ENCODE peak calls at places on chromosome 16, in ten cellular contexts. M is tibial artery; N is H9; D is breast epithelium; L is uterus; V is IMR-90; R is osteoblast; P is DND-41; E is GM23338; A is CD4-positive, alpha-beta T cell. W is an unnamed sample.

GRCh38 chr16:56603589-56603988 is 4.8 kb upstream of the MT2A start:
- DNase-seq in A (no peak), M (no peak), L (no peak), P (peak), E (peak), R (no peak), D (peak), N (peak), V (peak), W (no peak)

GRCh38 chr16:57000271-57001025 is 11.1 kb downstream of the NLRC5 start:
- DNase-seq in M (peak), E (no peak), P (no peak), D (no peak), A (no peak), R (peak), V (peak), L (peak), N (no peak), W (peak)

GRCh38 chr16:72924487-72924886 is 123.4 kb downstream of the ZFHX3 start:
- DNase-seq in A (no peak), N (no peak), E (no peak), M (no peak), R (no peak), D (no peak), L (no peak), P (no peak), V (no peak), W (no peak)

GRCh38 chr16:14640538-14640937 is 7.8 kb downstream of the BFAR start:
- DNase-seq in E (no peak), V (no peak), P (no peak), R (no peak), N (no peak), L (no peak), A (no peak), D (no peak), M (no peak), W (no peak)

GRCh38 chr16:57739756-57740422 is 4.3 kb downstream of the KATNB1 start:
- DNase-seq in V (no peak), M (no peak), N (no peak), E (no peak), R (peak), L (no peak), A (no peak), P (no peak), D (no peak), W (no peak)

GRCh38 chr16:58020628-58021521 is 4.7 kb upstream of the MMP15 start:
- DNase-seq in V (peak), E (peak), M (no peak), L (peak), N (no peak), A (peak), P (peak), R (peak), D (no peak), W (no peak)

GRCh38 chr16:87602005-87602790 is at the start of gene JPH3:
- DNase-seq in A (no peak), M (no peak), E (peak), V (no peak), R (peak), L (no peak), P (no peak), D (no peak), N (peak), W (no peak)

GRCh38 chr16:84864266-84864955 is 44.6 kb downstream of the CRISPLD2 start:
- DNase-seq in M (no peak), R (peak), L (no peak), A (no peak), E (no peak), N (no peak), D (no peak), P (no peak), V (no peak), W (no peak)

GRCh38 chr16:69626256-69626655 is 60.5 kb downstream of the NFAT5 start:
- DNase-seq in M (no peak), A (no peak), P (no peak), V (peak), L (no peak), E (no peak), N (no peak), D (no peak), R (peak), W (no peak)

GRCh38 chr16:74813109-74813641 is 38.6 kb upstream of the FA2H start:
- DNase-seq in R (peak), E (peak), L (peak), D (peak), A (peak), N (peak), P (peak), M (peak), V (peak), W (peak)

GRCh38 chr16:67673712-67674580 is 7.3 kb downstream of the C16orf86 start:
- DNase-seq in D (peak), M (peak), N (no peak), L (peak), E (no peak), P (no peak), R (peak), V (no peak), A (no peak), W (peak)

GRCh38 chr16:56742030-56742984 is 12.4 kb downstream of the NUP93 start:
- DNase-seq in M (no peak), D (no peak), N (no peak), V (peak), L (no peak), R (peak), E (no peak), A (no peak), P (no peak), W (no peak)

GRCh38 chr16:30805370-30806169 is 18.6 kb upstream of the ZNF629 start:
- DNase-seq in L (peak), P (no peak), V (peak), M (peak), E (peak), N (peak), D (peak), A (peak), R (peak), W (peak)

GRCh38 chr16:88370365-88370764 is 12.4 kb upstream of the ZNF469 start:
- DNase-seq in V (no peak), E (no peak), R (peak), L (peak), M (peak), D (no peak), P (no peak), A (no peak), N (no peak), W (peak)

DNA sequence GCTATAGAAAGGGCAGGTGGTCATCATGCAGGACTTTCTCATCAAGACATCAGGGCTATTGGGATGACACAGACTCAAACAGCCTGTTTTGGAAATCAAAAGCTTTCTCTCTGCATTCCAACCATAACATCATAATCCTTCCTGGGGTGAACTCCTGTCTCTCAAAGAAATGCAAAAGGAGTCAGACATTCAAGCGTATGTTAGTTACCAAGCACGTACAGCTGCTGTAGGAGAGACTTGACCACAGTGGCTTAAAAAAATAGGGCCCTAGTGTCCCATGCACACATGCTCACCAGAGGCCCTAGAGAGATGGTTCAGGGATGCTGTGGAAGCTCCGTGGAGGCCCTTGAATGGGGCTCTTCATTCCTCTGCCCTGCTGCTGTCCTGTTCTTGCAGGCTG is 24.6 kb upstream of the FOXF1 start:
- DNase-seq in V (no peak), R (no peak), N (no peak), M (no peak), P (no peak), A (no peak), L (no peak), D (no peak), E (no peak), W (no peak)
- H3K27ac ChIP-seq in V (no peak), R (no peak), N (no peak), M (no peak), P (no peak), A (no peak), L (no peak), D (no peak), E (no peak), W (no peak)

GRCh38 chr16:70712359-70712758 is 26.5 kb upstream of the MTSS2 start:
- DNase-seq in R (no peak), A (no peak), D (no peak), N (no peak), L (no peak), P (no peak), V (no peak), E (no peak), M (no peak), W (no peak)
- H3K27ac ChIP-seq in R (no peak), A (no peak), D (no peak), N (no peak), L (peak), P (no peak), V (no peak), E (no peak), M (no peak), W (no peak)

GRCh38 chr16:4309102-4309832 is 6.6 kb upstream of the GLIS2 start:
- DNase-seq in D (no peak), P (no peak), M (no peak), V (no peak), L (no peak), N (peak), A (no peak), E (no peak), R (peak), W (no peak)
- H3K27ac ChIP-seq in D (no peak), P (no peak), M (peak), V (no peak), L (no peak), N (no peak), A (no peak), E (peak), R (peak), W (no peak)

DNA sequence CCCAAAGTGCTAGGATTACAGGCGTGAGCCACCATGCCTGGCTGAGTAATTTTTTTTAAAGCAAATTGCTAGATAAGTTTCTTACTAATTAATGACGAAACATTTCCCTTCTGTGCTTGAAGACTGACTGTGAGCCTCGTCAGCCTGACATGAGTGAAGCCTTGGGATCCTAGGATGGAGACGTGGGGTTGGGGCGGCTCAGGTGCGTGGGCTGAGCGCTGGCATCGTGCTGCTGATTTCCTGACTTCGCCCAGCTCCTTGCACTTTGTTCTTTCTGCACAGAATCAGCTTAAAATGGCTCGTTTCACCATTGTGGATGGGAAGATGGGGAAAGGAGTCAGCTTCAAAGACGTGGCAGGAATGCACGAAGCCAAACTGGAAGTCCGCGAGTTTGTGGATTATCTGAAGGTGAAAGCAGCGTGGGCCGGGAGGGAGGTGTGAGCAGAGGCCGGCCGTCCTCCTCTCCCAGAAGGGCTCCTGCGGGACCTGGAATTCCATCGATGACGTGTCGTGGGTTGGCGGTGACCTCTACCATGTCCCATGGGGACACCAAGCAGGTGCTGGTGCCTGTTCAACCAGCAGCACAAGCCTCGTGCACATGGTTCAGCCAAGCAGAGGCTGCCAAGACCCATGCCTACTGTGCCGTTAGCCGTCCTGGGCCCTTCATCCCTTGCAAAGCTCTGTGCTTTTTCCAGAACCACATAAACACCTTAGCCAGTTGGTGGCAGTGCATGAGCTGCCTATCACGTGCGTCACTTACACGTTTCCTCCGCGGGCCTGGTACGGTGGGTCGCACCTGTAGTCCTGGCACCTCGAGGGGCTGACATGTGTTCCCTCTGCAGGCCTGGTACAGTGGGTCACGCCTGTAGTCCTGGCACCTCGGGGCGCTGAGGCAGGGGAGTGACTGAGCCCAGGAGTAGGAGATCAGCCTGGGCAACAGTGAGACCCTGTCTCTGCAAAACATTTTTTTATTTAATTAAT is 22.5 kb downstream of the SPG7 start:
- DNase-seq in L (no peak), V (no peak), M (no peak), P (no peak), A (no peak), N (no peak), D (no peak), R (peak), E (no peak), W (no peak)
- H3K27ac ChIP-seq in L (no peak), V (no peak), M (no peak), P (no peak), A (no peak), N (no peak), D (no peak), R (no peak), E (no peak), W (no peak)

DNA sequence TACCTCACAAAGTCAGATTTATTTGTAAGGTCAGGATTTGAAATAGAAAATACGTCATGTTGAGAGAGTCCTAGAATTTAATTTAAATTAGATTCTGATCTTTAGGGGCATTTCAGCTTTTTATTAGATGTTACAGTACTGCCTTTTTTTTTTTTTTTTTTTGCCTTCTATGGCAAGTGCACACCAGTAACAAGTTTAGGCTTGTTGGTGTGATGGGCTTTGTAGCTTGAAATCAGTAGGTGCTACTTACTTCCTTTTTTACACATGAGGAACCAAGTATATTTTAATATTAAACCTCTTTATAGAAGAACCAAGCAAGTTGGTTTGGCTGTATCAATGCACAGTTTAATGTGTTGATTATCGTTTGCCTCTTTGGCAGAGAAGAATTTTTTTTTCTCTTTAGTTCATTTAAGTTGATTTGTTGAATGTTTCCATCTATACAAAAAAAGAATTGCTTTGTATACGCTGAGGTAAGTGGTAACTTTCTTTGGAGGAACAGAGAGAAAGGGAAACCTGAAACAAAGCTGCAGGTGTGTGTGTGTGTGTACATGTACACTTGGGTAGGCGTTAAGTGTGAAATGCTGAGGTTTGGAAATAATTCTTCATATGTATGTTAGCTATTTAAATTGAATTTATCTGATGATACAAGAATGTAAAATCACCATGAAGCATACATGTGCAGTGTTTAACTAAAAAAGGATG is 15.7 kb downstream of the RBL2 start:
- DNase-seq in N (no peak), M (no peak), P (no peak), R (no peak), E (no peak), D (no peak), L (no peak), A (no peak), V (no peak), W (no peak)
- H3K27ac ChIP-seq in N (no peak), M (no peak), P (no peak), R (no peak), E (no peak), D (no peak), L (no peak), A (no peak), V (no peak), W (no peak)

GRCh38 chr16:11211977-11212818 is 43.8 kb downstream of the SOCS1 start:
- DNase-seq in P (no peak), E (no peak), D (no peak), N (no peak), V (no peak), L (no peak), A (no peak), M (no peak), R (peak), W (no peak)
- H3K27ac ChIP-seq in P (no peak), E (no peak), D (peak), N (no peak), V (no peak), L (no peak), A (no peak), M (no peak), R (no peak), W (no peak)

DNA sequence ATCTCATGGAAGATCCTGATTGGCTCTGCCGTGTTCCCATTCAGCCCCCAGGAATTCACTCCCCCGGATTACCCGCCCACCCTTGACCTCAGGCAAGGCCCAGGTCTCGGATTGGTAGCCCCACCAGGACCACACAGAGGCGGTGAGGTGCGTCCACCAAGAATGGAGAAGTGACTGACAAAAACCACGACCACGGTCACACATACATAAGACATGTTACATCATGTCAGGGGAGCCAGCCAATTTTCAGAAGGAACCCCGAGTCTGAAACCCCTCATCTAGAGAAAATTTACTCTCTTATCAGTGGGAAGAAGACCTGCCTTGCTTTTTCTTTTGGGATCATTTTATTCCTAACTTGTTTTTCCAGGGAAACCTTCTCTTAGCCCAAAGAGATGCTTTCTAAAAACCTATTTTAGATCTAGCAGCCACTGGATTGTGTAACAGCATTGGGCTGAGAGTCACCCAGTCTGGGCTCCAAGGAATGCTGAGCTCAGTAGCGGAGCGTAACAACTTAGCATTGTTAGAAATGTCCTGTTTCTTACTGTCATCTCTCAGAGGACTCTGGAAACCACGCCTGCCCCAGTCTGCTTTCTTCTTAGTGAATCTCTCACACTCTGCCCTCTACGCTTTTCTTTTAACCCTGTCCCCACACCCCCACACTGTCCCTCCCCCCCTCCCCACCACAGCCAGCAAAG is 164.1 kb downstream of the CMIP start:
- DNase-seq in D (no peak), L (no peak), V (peak), R (peak), M (no peak), E (no peak), A (no peak), P (no peak), N (no peak), W (no peak)
- H3K27ac ChIP-seq in D (peak), L (peak), V (no peak), R (peak), M (no peak), E (no peak), A (no peak), P (no peak), N (no peak), W (no peak)